ENCODE peak calls at places on chromosomes 16 and 17, in five cellular contexts. A, R, H, J and B are unnamed samples.

GRCh38 chr16:73289232-73289631 is 241.3 kb upstream of the ZFHX3 start:
- DNase-seq in A (no peak), R (no peak), J (no peak), H (no peak), B (no peak)

GRCh38 chr17:36482611-36483504 is 3.6 kb upstream of the ZNHIT3 start:
- DNase-seq in A (peak), R (peak), J (peak), H (peak), B (peak)

GRCh38 chr16:1791256-1791942 is 2.1 kb downstream of the IGFALS start:
- DNase-seq in A (no peak), J (no peak), R (no peak), H (no peak), B (no peak)

GRCh38 chr16:64974381-64974780 is 147.5 kb downstream of the CDH11 start:
- DNase-seq in J (no peak), R (no peak), H (no peak), A (no peak), B (no peak)

GRCh38 chr16:84088695-84089395 is 27.9 kb downstream of the MBTPS1 start:
- DNase-seq in A (no peak), J (no peak), H (peak), R (peak), B (no peak)

GRCh38 chr17:66426397-66427033 is 124.1 kb downstream of the PRKCA start:
- DNase-seq in A (peak), H (peak), R (no peak), J (peak), B (peak)

GRCh38 chr16:87922250-87922871 is 14.0 kb downstream of the CA5A start:
- DNase-seq in A (peak), H (no peak), J (no peak), R (peak), B (no peak)

GRCh38 chr17:68057531-68057952 is 22.0 kb downstream of the KPNA2 start:
- DNase-seq in H (peak), J (peak), R (no peak), A (peak), B (peak)

GRCh38 chr17:70138309-70138865 is 30.9 kb upstream of the KCNJ2 start:
- DNase-seq in A (peak), H (no peak), J (no peak), R (no peak), B (peak)

GRCh38 chr16:20849587-20850390 is 43.5 kb downstream of the REXO5 start:
- DNase-seq in H (peak), J (peak), R (peak), A (peak), B (peak)

GRCh38 chr17:47686661-47687327 is 7.2 kb upstream of the TBKBP1 start:
- DNase-seq in R (no peak), H (no peak), A (peak), J (peak), B (no peak)

GRCh38 chr16:50152807-50153647 is at the start of gene TENT4B:
- DNase-seq in A (peak), J (peak), R (peak), H (peak), B (peak)

GRCh38 chr16:85912271-85912974 is 13.5 kb downstream of the IRF8 start:
- DNase-seq in R (no peak), J (peak), H (no peak), A (peak), B (peak)

GRCh38 chr17:57085448-57086068 is 512 bp downstream of the AKAP1 start:
- DNase-seq in A (peak), R (peak), H (peak), J (peak), B (peak)

DNA sequence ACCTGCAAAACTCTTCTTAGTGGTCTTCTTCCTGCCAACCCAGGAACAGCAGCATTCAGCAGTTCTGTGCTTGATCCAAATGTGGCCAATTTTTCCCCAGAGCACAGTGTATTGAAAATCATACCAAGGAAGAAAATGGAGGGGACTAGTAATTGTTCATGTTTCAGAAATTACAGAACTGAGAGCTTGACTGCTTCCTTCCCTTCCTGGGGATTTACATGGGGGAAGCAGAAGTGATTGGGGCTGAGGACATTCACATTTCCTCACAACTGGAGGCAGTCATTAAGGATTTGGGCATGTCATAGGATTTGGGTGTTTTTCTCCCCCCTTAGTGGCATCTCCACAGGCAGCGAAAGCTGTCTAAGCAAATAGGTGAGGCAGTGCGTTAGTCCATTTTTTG is 19.7 kb downstream of the CIITA start:
- DNase-seq in A (no peak), R (no peak), J (no peak), H (no peak), B (no peak)
- H3K4me3 ChIP-seq in A (no peak), R (no peak), J (no peak), H (no peak), B (no peak)

GRCh38 chr17:50551884-50552283 is 4.9 kb downstream of the SPATA20 start:
- DNase-seq in J (no peak), H (no peak), A (no peak), R (no peak), B (no peak)
- TF ChIP-seq CTCF in J (no peak), H (no peak), A (no peak), R (no peak), B (no peak)

GRCh38 chr17:55265434-55266021 is 768 bp downstream of the HLF start:
- DNase-seq in A (no peak), H (no peak), R (no peak), J (no peak), B (no peak)
- H3K4me3 ChIP-seq in A (no peak), H (no peak), R (peak), J (no peak), B (peak)

DNA sequence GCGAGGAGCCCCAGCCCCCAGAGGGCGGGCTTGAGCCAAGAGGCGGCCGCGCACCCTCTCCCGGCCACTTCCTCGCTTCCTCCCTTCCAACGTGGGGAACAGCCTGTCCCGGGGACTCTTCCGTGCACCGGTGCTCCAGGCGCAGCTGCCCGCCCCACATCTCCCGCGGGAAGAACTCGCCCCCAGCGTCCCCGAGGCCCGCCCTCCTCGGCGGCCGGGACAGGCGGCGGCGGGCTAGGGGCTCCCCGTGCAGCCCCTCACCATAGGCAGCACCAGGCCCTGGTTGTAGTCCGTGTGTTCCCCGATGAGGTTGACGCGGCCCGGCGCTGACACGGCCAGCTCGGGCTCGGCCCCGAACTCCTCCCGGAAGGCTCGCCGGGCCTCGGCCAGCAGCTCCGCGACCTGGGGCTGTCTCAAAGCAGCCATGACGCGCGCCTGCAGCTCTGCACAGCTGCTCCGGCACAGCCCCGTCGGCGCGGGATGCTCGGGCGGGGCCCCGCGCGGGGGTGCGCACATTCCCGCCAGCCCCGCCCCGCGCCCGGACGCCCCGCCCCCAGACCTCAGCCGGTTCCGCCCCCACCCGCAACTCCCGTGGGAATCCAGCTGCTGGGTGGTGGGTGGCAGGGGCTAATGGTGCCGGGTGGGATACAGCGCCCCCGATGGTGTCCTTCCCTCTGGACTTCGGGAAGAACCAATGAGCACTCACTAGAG is at the start of gene GALK1:
- DNase-seq in A (peak), R (peak), H (peak), J (peak), B (peak)
- TF ChIP-seq CTCF in A (peak), R (peak), H (peak), J (peak), B (peak)